ENCODE peak calls at places on chromosome 6, in six cellular contexts. K is neuronal stem cell, D is IMR-90, E is mesenchymal stem cell, S is H1, W is mesendoderm. B is an unnamed sample.

GRCh38 chr6:159692303-159693127 is 526 bp downstream of the SOD2 start:
- DNase-seq in S (no peak), E (peak; percentile 73), K (peak; percentile 27), D (peak; percentile 42), W (peak; percentile 61), B (peak; percentile 46)

GRCh38 chr6:43093361-43094289 is 17.5 kb downstream of the PTK7 start:
- DNase-seq in S (no peak), E (peak; percentile 78), W (peak; percentile 26), D (peak; percentile 57), K (no peak), B (peak; percentile 56)

GRCh38 chr6:145887969-145888368 is 73.4 kb upstream of the FBXO30 start:
- DNase-seq in W (peak; percentile 8), S (no peak), D (peak; percentile 42), K (no peak), E (peak; percentile 29), B (no peak)

GRCh38 chr6:105346052-105346451 is 56.8 kb downstream of the PREP start:
- DNase-seq in E (peak; percentile 78), S (no peak), W (peak; percentile 49), D (peak; percentile 93), K (no peak), B (no peak)

GRCh38 chr6:137277971-137278602 is 58.9 kb upstream of the IFNGR1 start:
- DNase-seq in K (peak; percentile 23), E (peak; percentile 66), W (peak; percentile 95), S (no peak), D (peak; percentile 84), B (peak; percentile 58)

GRCh38 chr6:3750324-3751018 is 1.0 kb downstream of the PXDC1 start:
- DNase-seq in D (peak; percentile 72), K (peak; percentile 31), E (peak; percentile 77), S (peak; percentile 76), W (peak; percentile 58), B (peak; percentile 69)

GRCh38 chr6:53770690-53771320 is 24.0 kb upstream of the LRRC1 start:
- DNase-seq in K (no peak), S (no peak), W (peak; percentile 41), D (peak; percentile 23), E (no peak), B (no peak)

GRCh38 chr6:47042238-47042843 is at the start of gene ADGRF1:
- DNase-seq in K (no peak), S (no peak), W (no peak), D (no peak), E (no peak), B (no peak)

GRCh38 chr6:37007340-37008043 is 2.0 kb downstream of the FGD2 start:
- DNase-seq in K (no peak), W (no peak), S (no peak), D (no peak), E (no peak), B (no peak)

GRCh38 chr6:1015819-1016218 is 296.1 kb upstream of the FOXQ1 start:
- DNase-seq in D (no peak), W (no peak), E (peak; percentile 19), S (no peak), K (no peak), B (no peak)

GRCh38 chr6:155256122-155256795 is 7.6 kb upstream of the CLDN20 start:
- DNase-seq in W (no peak), D (peak; percentile 27), S (no peak), E (no peak), K (no peak), B (no peak)

GRCh38 chr6:28489366-28490190 is 26.0 kb downstream of the GPX6 start:
- DNase-seq in W (peak; percentile 97), D (peak; percentile 74), S (peak; percentile 82), K (peak; percentile 72), E (peak; percentile 79), B (peak; percentile 92)

GRCh38 chr6:149065658-149066556 is 251.6 kb upstream of the TAB2 start:
- DNase-seq in K (no peak), S (no peak), W (no peak), E (no peak), D (no peak), B (no peak)

GRCh38 chr6:131368077-131368911 is 204.7 kb upstream of the ARG1 start:
- DNase-seq in S (no peak), D (no peak), W (peak; percentile 38), K (no peak), E (no peak), B (no peak)

GRCh38 chr6:166743925-166744653 is 117.0 kb upstream of the RPS6KA2 start:
- DNase-seq in K (no peak), W (no peak), E (no peak), D (peak; percentile 13), S (peak; percentile 46), B (no peak)

GRCh38 chr6:16725145-16725864 is 36.0 kb downstream of the ATXN1 start:
- DNase-seq in E (peak; percentile 96), W (no peak), D (peak; percentile 88), S (no peak), K (no peak), B (no peak)

GRCh38 chr6:16729183-16729696 is 32.0 kb downstream of the ATXN1 start:
- DNase-seq in S (no peak), E (peak; percentile 70), W (no peak), K (no peak), D (peak; percentile 75), B (no peak)

GRCh38 chr6:16728513-16729182 is 32.6 kb downstream of the ATXN1 start:
- DNase-seq in E (no peak), W (no peak), K (no peak), D (no peak), S (no peak), B (no peak)

GRCh38 chr6:16729744-16730143 is 31.5 kb downstream of the ATXN1 start:
- DNase-seq in W (no peak), D (no peak), K (no peak), E (no peak), S (no peak), B (no peak)

DNA sequence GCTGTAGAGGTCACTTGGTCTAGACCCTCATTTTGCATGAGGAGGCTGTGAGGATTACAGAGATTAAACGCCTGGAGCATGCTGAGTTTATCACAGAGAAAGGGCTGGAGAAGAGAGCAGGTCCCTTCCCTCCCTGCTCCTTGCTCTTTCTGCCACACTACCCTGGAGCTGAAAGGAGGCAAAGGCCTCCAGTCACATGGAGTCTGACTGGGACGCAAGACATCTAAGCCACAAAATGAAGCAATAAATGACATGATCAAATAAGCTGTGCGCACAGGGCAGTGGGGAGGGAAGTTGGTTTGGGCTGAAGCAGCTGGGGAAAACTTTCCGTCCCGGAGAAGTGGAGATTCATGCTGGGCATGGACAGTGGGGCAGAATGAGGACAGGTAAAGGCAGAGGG is 33.3 kb downstream of the ATXN1 start:
- DNase-seq in D (no peak), E (peak; percentile 64), W (peak; percentile 61), S (no peak), K (no peak), B (no peak)
- H3K4me1 ChIP-seq in D (peaks cover 23% of the 10 kb centered on the region), E (peaks cover 17% of the 10 kb centered on the region), W (no peaks in the 10 kb centered on the region), S (no peaks in the 10 kb centered on the region), K (peaks cover 9% of the 10 kb centered on the region), B (no peaks in the 10 kb centered on the region)

GRCh38 chr6:35490821-35491557 is 5.9 kb downstream of the TEAD3 start:
- DNase-seq in S (no peak), K (no peak), E (no peak), W (no peak), D (no peak), B (no peak)

GRCh38 chr6:35486005-35486925 is 10.6 kb downstream of the TEAD3 start:
- DNase-seq in W (peak; percentile 93), K (no peak), E (peak; percentile 60), D (no peak), S (peak; percentile 95), B (peak; percentile 92)

GRCh38 chr6:35489066-35489465 is 7.8 kb downstream of the TEAD3 start:
- DNase-seq in D (no peak), S (no peak), W (no peak), K (no peak), E (no peak), B (no peak)

GRCh38 chr6:35487653-35488516 is 9.0 kb downstream of the TEAD3 start:
- DNase-seq in S (peak; percentile 53), E (no peak), D (peak; percentile 54), W (no peak), K (no peak), B (peak; percentile 62)

DNA sequence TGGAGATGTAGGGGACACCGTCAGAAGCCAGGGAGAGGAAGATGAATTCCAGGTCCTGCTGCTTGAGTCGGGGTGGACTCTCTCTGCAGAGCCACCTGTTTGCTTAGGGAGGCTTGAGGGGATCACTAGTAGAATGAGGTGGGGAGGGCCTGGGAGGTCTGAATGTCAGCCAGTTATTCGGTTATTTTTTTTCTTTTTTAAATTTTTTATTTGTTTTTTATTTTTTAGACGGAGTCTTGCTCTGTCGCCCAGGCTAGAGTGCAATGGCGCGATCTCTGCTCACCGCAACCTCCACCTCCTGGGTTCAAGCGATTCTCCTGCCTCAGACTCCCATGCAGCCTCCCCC is 8.4 kb downstream of the TEAD3 start:
- DNase-seq in E (no peak), D (no peak), S (no peak), W (no peak), K (no peak), B (no peak)
- H3K79me1 ChIP-seq in E (peaks cover 23% of the 10 kb centered on the region), D (peaks cover 40% of the 10 kb centered on the region), S (peaks cover 12% of the 10 kb centered on the region), W (peaks cover 19% of the 10 kb centered on the region), K (peaks cover 14% of the 10 kb centered on the region), B (no peaks in the 10 kb centered on the region)

DNA sequence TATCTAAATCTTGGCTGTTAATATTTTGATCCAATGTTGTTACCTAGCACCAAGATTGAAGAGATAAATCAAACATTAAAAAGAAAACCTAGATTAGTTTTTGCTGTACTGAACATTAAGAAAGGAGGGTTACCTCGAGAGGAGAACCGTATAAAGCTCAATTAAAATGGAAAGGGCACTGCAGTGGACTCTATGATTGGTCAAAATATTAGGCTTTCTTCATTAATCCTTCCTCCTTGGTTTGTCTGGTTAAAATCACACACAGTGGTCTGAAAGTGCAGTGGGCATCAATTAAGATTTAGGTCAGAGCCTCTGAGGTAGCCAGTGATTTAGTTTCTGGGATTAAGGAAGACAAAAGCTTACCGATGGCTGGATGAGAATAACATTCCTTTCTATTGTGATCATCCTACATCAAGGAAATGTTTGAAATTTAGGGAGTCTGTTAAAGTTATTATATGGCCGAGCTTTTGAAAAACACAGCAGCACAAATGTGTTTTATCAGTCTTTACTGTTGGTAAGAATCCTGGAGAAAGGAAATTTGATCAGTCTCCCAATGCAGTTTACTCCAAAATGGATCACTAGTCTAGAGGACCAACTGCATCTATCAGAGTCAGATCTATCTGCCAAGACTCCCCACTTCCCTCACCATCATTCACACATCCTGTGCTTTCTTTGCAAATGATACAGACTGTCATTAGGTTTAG is 134.6 kb upstream of the NEDD9 start:
- DNase-seq in D (no peak), S (no peak), W (peak; percentile 60), K (peak; percentile 23), E (no peak), B (no peak)
- H3K4me1 ChIP-seq in D (no peaks in the 10 kb centered on the region), S (no peaks in the 10 kb centered on the region), W (peaks cover 3% of the 10 kb centered on the region), K (no peaks in the 10 kb centered on the region), E (peaks cover 15% of the 10 kb centered on the region), B (no peaks in the 10 kb centered on the region)

DNA sequence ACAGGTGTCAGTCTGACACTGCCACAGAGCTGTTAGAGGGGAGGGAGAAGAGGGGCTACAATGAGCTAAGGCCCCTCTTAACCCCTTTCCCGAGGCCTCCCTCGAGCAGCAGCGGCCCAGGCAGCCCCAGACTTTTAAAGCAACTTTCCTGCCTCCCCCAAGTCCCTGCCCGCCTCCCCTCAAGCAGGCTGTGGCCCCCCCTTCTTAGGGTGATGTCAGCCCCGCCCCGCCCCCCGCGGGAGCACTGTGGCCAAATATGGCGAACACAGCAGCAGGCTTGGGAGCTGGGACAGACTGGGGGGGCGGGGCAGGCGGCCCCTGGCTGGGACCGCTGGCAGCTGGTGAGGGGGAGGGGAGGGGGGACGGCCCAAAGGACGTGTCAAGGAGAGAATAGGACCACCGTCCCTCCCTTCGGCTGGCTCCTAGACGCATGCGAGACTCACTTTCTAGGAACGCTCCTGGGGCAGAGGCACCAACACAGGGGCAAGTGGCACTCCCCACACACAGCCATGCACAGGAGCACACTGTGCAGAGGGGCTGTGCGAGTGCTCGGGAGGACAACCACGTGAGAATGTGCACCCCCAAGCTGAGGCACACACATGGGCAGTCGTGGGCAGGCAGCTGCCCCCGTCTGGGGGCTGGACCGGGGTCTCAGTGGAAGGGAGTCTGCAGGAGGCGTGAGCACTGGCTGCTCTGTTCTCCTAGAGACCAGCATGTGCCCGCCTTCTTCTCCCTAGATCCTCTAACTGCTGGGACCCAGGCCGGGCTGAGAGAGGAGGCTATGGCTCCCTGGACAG is 6.7 kb downstream of the TEAD3 start:
- DNase-seq in D (peak; percentile 81), K (peak; percentile 76), E (peak; percentile 73), S (no peak), W (peak; percentile 93), B (peak; percentile 88)
- H3K79me1 ChIP-seq in D (peaks cover 37% of the 10 kb centered on the region), K (peaks cover 14% of the 10 kb centered on the region), E (peaks cover 10% of the 10 kb centered on the region), S (peaks cover 15% of the 10 kb centered on the region), W (peaks cover 22% of the 10 kb centered on the region), B (no peaks in the 10 kb centered on the region)

B was measured in H9.